ENCODE peak calls at places on chromosomes 1 and 21, in six cellular contexts. X is sigmoid colon, P is transverse colon, U is GM12878, O is K562, V is HepG2. H is an unnamed sample. For H3K36me3, the result is how much of the 10 kb centered on the place peaks cover.

GRCh38 chr1:12078938-12079861 is 16.1 kb downstream of the TNFRSF8 start:
- DNase-seq in X (no peak), P (no peak), U (peak), O (peak), V (peak), H (no peak)

GRCh38 chr1:168312718-168313604 is 32.3 kb downstream of the TBX19 start:
- DNase-seq in X (no peak), P (no peak), U (no peak), O (no peak), V (no peak), H (no peak)

GRCh38 chr1:191641420-191642215 is 516.6 kb upstream of the RGS18 start:
- DNase-seq in X (no peak), P (no peak), U (no peak), O (no peak), V (no peak), H (no peak)

GRCh38 chr1:202164271-202165037 is 4.1 kb upstream of the PTPN7 start:
- DNase-seq in X (no peak), P (peak), U (peak), O (peak), V (no peak), H (no peak)

GRCh38 chr1:15305366-15305765 is 58.3 kb downstream of the FHAD1 start:
- DNase-seq in X (no peak), P (no peak), U (no peak), O (no peak), V (no peak), H (no peak)

GRCh38 chr1:65429078-65429477 is 8.6 kb downstream of the LEPR start:
- DNase-seq in X (no peak), P (no peak), U (no peak), O (peak), V (no peak), H (no peak)

GRCh38 chr1:223706077-223706988 is 6.0 kb upstream of the CAPN2 start:
- DNase-seq in X (no peak), P (peak), U (no peak), O (no peak), V (peak), H (no peak)

GRCh38 chr1:247639381-247639981 is 34.1 kb downstream of the OR2G3 start:
- DNase-seq in X (peak), P (peak), U (no peak), O (peak), V (no peak), H (peak)

GRCh38 chr1:169427081-169427611 is at the start of gene CCDC181:
- DNase-seq in X (peak), P (peak), U (peak), O (no peak), V (peak), H (peak)

GRCh38 chr1:246569248-246570238 is 3.3 kb downstream of the CNST start:
- DNase-seq in X (no peak), P (peak), U (no peak), O (no peak), V (no peak), H (no peak)

GRCh38 chr1:198174297-198174696 is 17.5 kb downstream of the NEK7 start:
- DNase-seq in X (no peak), P (no peak), U (no peak), O (no peak), V (no peak), H (no peak)

GRCh38 chr1:113903496-113904291 is 905 bp downstream of the AP4B1 start:
- DNase-seq in X (no peak), P (no peak), U (peak), O (peak), V (no peak), H (no peak)

GRCh38 chr1:197017558-197018146 is 40.3 kb downstream of the CFHR5 start:
- DNase-seq in X (no peak), P (no peak), U (no peak), O (no peak), V (no peak), H (no peak)

GRCh38 chr1:201504179-201504631 is 2.7 kb downstream of the CSRP1 start:
- DNase-seq in X (peak), P (no peak), U (no peak), O (no peak), V (no peak), H (no peak)

GRCh38 chr1:31788138-31788824 is 24.1 kb upstream of the ADGRB2 start:
- DNase-seq in X (peak), P (peak), U (peak), O (peak), V (peak), H (peak)

GRCh38 chr21:44865561-44866280 is 7.8 kb downstream of the PTTG1IP start:
- DNase-seq in X (peak), P (no peak), U (no peak), O (no peak), V (no peak), H (no peak)

GRCh38 chr1:63969461-63969893 is 195.7 kb downstream of the ROR1 start:
- DNase-seq in X (no peak), P (no peak), U (no peak), O (no peak), V (no peak), H (no peak)

GRCh38 chr1:153827168-153827964 is 52.2 kb downstream of the SLC27A3 start:
- DNase-seq in X (no peak), P (no peak), U (no peak), O (no peak), V (no peak), H (no peak)

GRCh38 chr21:38937844-38938243 is 132.1 kb downstream of the ETS2 start:
- DNase-seq in X (no peak), P (no peak), U (no peak), O (no peak), V (no peak), H (no peak)

GRCh38 chr1:109171646-109172045 is 42.1 kb upstream of the SARS1 start:
- DNase-seq in X (no peak), P (no peak), U (no peak), O (no peak), V (no peak), H (no peak)

GRCh38 chr1:41645062-41645461 is 160.6 kb upstream of the EDN2 start:
- DNase-seq in X (no peak), P (peak), U (no peak), O (no peak), V (no peak), H (no peak)

GRCh38 chr1:107123741-107124140 is 17.1 kb upstream of the NTNG1 start:
- DNase-seq in X (no peak), P (no peak), U (no peak), O (no peak), V (no peak), H (no peak)

GRCh38 chr1:25090707-25091422 is 141.4 kb downstream of the SYF2 start:
- DNase-seq in X (no peak), P (no peak), U (no peak), O (no peak), V (peak), H (no peak)

GRCh38 chr1:39840507-39840906 is 42.8 kb downstream of the TRIT1 start:
- DNase-seq in X (no peak), P (no peak), U (no peak), O (no peak), V (no peak), H (no peak)

GRCh38 chr1:42933060-42933586 is 25.5 kb downstream of the SLC2A1 start:
- DNase-seq in X (no peak), P (no peak), U (no peak), O (no peak), V (no peak), H (no peak)

GRCh38 chr1:23720256-23720995 is 22.8 kb upstream of the ELOA start:
- DNase-seq in X (no peak), P (no peak), U (peak), O (no peak), V (no peak), H (no peak)

GRCh38 chr1:62905872-62906271 is 121.9 kb downstream of the ATG4C start:
- DNase-seq in X (no peak), P (no peak), U (no peak), O (no peak), V (no peak), H (no peak)

GRCh38 chr1:240803151-240803550 is 191.2 kb upstream of the GREM2 start:
- DNase-seq in X (no peak), P (no peak), U (no peak), O (no peak), V (no peak), H (no peak)

GRCh38 chr21:34004013-34004938 is 69.1 kb upstream of the MRPS6 start:
- DNase-seq in X (peak), P (no peak), U (no peak), O (no peak), V (no peak), H (no peak)

GRCh38 chr21:45818904-45819285 is 162.7 kb upstream of the COL6A1 start:
- DNase-seq in X (peak), P (no peak), U (peak), O (no peak), V (peak), H (no peak)

GRCh38 chr1:205711105-205712048 is 31.1 kb upstream of the SLC45A3 start:
- DNase-seq in X (no peak), P (peak), U (peak), O (peak), V (peak), H (no peak)

GRCh38 chr1:36609241-36610027 is 126.7 kb upstream of the CSF3R start:
- DNase-seq in X (no peak), P (peak), U (no peak), O (peak), V (peak), H (peak)

GRCh38 chr1:30641557-30642353 is 81.6 kb downstream of the MATN1 start:
- DNase-seq in X (peak), P (no peak), U (no peak), O (no peak), V (no peak), H (no peak)

GRCh38 chr1:210123924-210124589 is 108.5 kb upstream of the SERTAD4 start:
- DNase-seq in X (no peak), P (no peak), U (no peak), O (no peak), V (no peak), H (no peak)

GRCh38 chr21:25908495-25908894 is 173.7 kb downstream of the GABPA start:
- DNase-seq in X (no peak), P (no peak), U (no peak), O (no peak), V (no peak), H (no peak)
- H3K36me3 ChIP-seq in X (under half), P (under half), U (under half), O (under half), V (under half), H (under half)

GRCh38 chr1:6365047-6365446 is 28.5 kb downstream of the ACOT7 start:
- DNase-seq in X (no peak), P (no peak), U (no peak), O (no peak), V (no peak), H (no peak)

DNA sequence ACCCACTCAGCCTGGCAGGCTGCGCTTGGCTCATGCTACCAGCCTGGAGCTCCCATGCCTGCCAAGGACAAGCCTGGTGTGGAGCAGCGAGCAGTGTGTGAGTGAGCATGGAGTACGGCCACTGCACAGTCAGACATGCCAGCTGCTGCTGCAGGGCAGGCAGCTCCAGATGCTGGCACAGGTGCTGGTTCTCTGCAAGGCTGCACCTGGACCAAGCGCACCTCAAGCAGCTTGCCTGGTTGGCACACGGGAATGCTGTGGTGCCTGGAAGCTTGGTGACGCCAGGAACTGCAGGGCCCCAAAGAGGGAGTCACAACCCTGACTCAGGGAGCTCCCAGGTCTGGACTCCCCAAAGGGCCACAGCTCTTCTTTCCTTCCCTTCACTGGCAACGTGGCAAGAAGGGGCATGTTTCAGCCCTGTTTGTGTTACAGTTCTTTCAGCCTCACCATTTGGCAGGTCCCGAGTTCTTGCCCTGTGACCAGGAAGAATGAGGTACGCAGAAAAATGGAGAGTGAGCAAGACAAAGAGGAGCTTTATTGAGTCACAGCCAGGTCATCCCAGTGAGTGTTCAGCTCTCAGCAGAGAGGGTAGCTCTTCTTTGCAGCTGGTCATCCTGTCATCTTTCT is 26.1 kb downstream of the ACOT7 start:
- DNase-seq in X (no peak), P (no peak), U (no peak), O (no peak), V (no peak), H (no peak)
- TF ChIP-seq EP300 in X (no peak), P (no peak), U (no peak), O (no peak), V (no peak), H (no peak)

DNA sequence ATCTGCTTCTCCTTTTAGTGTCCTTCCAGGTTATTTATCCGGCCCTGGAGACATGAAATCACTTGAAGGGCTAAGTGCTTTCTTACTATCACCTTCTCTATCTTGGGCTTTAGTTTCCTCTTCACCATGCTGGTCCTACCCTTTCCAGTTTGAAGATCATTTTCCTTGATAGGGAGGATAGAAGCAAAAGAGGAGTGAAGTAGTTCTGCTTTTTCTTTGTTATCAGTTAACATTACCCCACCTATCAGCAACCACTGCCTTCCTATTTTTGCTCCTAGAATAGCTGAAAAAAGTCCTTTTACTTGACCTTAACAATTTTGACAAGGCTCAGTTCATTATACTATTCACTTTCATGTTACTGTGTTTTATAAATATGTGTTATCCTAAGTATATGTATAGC is 19.4 kb downstream of the RGL1 start:
- DNase-seq in X (no peak), P (no peak), U (no peak), O (no peak), V (no peak), H (no peak)
- TF ChIP-seq POLR2AphosphoS5 in X (no peak), P (no peak), U (no peak), O (no peak), V (no peak), H (no peak)

GRCh38 chr1:237634922-237635321 is 255.8 kb downstream of the ZP4 start:
- DNase-seq in X (no peak), P (no peak), U (no peak), O (no peak), V (no peak), H (no peak)
- H3K36me3 ChIP-seq in X (under half), P (under half), U (under half), O (under half), V (under half), H (under half)

GRCh38 chr1:22341791-22342605 is 109.7 kb upstream of the ZBTB40 start:
- DNase-seq in X (no peak), P (peak), U (no peak), O (no peak), V (no peak), H (no peak)
- TF ChIP-seq EP300 in X (no peak), P (peak), U (no peak), O (no peak), V (no peak), H (no peak)

DNA sequence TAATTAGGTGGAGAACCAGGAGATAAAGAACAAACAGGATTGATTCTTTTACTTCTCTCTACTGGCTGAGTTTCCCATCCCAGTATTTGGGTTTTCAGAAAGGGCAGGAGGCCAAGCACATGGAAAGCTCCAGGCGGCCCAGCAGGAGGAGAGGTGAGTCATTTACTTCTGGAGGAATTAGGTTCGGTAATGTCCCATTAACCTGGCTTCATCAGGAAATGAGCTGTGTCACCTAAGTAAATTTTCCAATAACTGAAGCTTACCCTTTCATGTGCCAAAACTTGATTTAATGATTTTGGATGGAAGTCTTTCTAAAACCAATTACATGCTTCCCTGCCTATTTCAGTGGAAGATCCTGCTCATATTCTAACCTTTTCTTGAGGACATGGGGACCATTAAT is 257.6 kb upstream of the USP24 start:
- DNase-seq in X (no peak), P (no peak), U (no peak), O (no peak), V (no peak), H (no peak)
- TF ChIP-seq POLR2AphosphoS5 in X (no peak), P (no peak), U (no peak), O (no peak), V (no peak), H (no peak)

DNA sequence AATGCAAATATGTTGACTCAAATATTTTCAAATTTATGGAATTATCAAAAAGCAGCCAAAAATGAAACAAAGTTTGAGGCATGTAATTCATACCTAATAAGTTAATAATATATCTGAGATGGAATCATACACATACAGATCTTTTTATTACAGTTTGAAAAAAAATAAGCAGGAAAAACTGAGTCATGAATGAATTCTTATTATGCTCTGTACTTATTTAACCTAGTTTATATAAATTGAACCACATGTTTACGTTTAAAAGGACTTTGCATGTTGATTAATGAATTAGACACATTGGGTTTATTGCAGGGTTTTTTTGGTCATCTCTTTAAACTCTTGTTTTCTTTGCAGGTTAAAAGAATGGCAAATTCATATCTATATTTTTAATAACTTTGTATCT is 40.9 kb downstream of the CMPK1 start:
- DNase-seq in X (no peak), P (no peak), U (no peak), O (no peak), V (no peak), H (no peak)
- H3K36me3 ChIP-seq in X (under half), P (under half), U (under half), O (half or more), V (half or more), H (under half)